ENCODE peak calls at places on chromosomes 7 and 10, in six cellular contexts. F is NCI-H2081; D is activated naive CD8-positive, alpha-beta T cell treated with anti-CD3 and anti-CD28 coated beads for 36 hours; Q is Calu3; R is mucosa of gallbladder; Z is anterior cingulate cortex. M is an unnamed sample.

GRCh38 chr10:46526682-46527038 is 29.8 kb downstream of the GPRIN2 start:
- DNase-seq in Z (no peak), D (no peak), R (no peak), F (no peak), Q (peak; percentile 90), M (no peak)

GRCh38 chr7:140435252-140435895 is 31.5 kb downstream of the RAB19 start:
- DNase-seq in Z (no peak), D (no peak), F (no peak), Q (peak; percentile 5), R (no peak), M (no peak)

GRCh38 chr7:149422914-149423285 is 38.0 kb downstream of the ZNF777 start:
- DNase-seq in Z (no peak), R (no peak), F (no peak), D (peak; percentile 37), Q (peak; percentile 6), M (no peak)

GRCh38 chr10:17865351-17865750 is 56.2 kb downstream of the MRC1 start:
- DNase-seq in Q (no peak), F (no peak), D (no peak), Z (no peak), R (no peak), M (no peak)

GRCh38 chr7:48660482-48660881 is 263.9 kb upstream of the CDC14C start:
- DNase-seq in D (no peak), Z (no peak), F (no peak), Q (no peak), R (no peak), M (no peak)

GRCh38 chr7:71511361-71511807 is 379.4 kb downstream of the GALNT17 start:
- DNase-seq in F (no peak), D (no peak), Q (no peak), Z (no peak), R (no peak), M (no peak)

GRCh38 chr7:69782917-69783684 is 184.8 kb downstream of the AUTS2 start:
- DNase-seq in F (peak; percentile 12), Z (no peak), D (no peak), Q (no peak), R (peak; percentile 51), M (no peak)

GRCh38 chr7:95046494-95047240 is 139.3 kb downstream of the PPP1R9A start:
- DNase-seq in D (no peak), F (peak; percentile 45), Z (no peak), R (no peak), Q (no peak), M (no peak)

GRCh38 chr10:132143162-132143561 is 43.6 kb upstream of the DPYSL4 start:
- DNase-seq in D (no peak), Z (no peak), F (no peak), Q (no peak), R (no peak), M (no peak)

GRCh38 chr10:87705339-87705738 is 45.7 kb downstream of the PAPSS2 start:
- DNase-seq in Q (no peak), D (no peak), R (no peak), Z (no peak), F (no peak), M (peak; percentile 46)

GRCh38 chr7:132089356-132089755 is 486.9 kb downstream of the PLXNA4 start:
- DNase-seq in Q (no peak), R (no peak), D (no peak), Z (no peak), F (no peak), M (no peak)